ENCODE peak calls at places on chromosome 4, in five cellular contexts. C is mesenchymal stem cell, E is IMR-90, M is H9, N is trophoblast cell. P is an unnamed sample.

GRCh38 chr4:183636923-183637322 is 22.1 kb downstream of the RWDD4 start:
- DNase-seq in C (no peak), E (peak), M (no peak), N (no peak), P (no peak)

GRCh38 chr4:152563209-152563608 is 27.3 kb upstream of the FBXW7 start:
- DNase-seq in C (no peak), E (no peak), M (no peak), N (no peak), P (no peak)

GRCh38 chr4:54372951-54373350 is 143.9 kb downstream of the PDGFRA start:
- DNase-seq in C (no peak), E (no peak), M (no peak), N (no peak), P (no peak)

GRCh38 chr4:151031831-151032605 is 16.9 kb upstream of the LRBA start:
- DNase-seq in C (peak), E (peak), M (no peak), N (peak), P (no peak)

GRCh38 chr4:111323916-111324315 is 701.0 kb upstream of the PITX2 start:
- DNase-seq in C (peak), E (peak), M (no peak), N (no peak), P (no peak)

GRCh38 chr4:5908836-5909235 is 15.9 kb upstream of the CRMP1 start:
- DNase-seq in C (no peak), E (no peak), M (no peak), N (no peak), P (no peak)

GRCh38 chr4:14920237-14920636 is 82.0 kb upstream of the CPEB2 start:
- DNase-seq in C (no peak), E (no peak), M (no peak), N (no peak), P (no peak)

GRCh38 chr4:159357350-159357749 is 254.5 kb downstream of the RAPGEF2 start:
- DNase-seq in C (no peak), E (no peak), M (no peak), N (no peak), P (no peak)

GRCh38 chr4:119048446-119048845 is 87.2 kb upstream of the MYOZ2 start:
- DNase-seq in C (no peak), E (no peak), M (no peak), N (peak), P (no peak)

GRCh38 chr4:128819082-128819742 is 9.7 kb downstream of the JADE1 start:
- DNase-seq in C (no peak), E (peak), M (no peak), N (peak), P (no peak)

GRCh38 chr4:8698341-8699062 is 105.9 kb downstream of the CPZ start:
- DNase-seq in C (no peak), E (no peak), M (peak), N (no peak), P (no peak)

GRCh38 chr4:152436384-152436783 is 99.5 kb downstream of the FBXW7 start:
- DNase-seq in C (no peak), E (no peak), M (peak), N (peak), P (no peak)

GRCh38 chr4:158193171-158193749 is 17.0 kb upstream of the TMEM144 start:
- DNase-seq in C (peak), E (peak), M (no peak), N (no peak), P (peak)

GRCh38 chr4:24974252-24974580 is 56.5 kb downstream of the LGI2 start:
- DNase-seq in C (no peak), E (no peak), M (no peak), N (no peak), P (no peak)

GRCh38 chr4:139085141-139085540 is 69.6 kb downstream of the NOCT start:
- DNase-seq in C (peak), E (peak), M (no peak), N (no peak), P (no peak)

GRCh38 chr4:37845201-37845600 is 18.7 kb downstream of the PGM2 start:
- DNase-seq in C (no peak), E (no peak), M (no peak), N (no peak), P (no peak)

DNA sequence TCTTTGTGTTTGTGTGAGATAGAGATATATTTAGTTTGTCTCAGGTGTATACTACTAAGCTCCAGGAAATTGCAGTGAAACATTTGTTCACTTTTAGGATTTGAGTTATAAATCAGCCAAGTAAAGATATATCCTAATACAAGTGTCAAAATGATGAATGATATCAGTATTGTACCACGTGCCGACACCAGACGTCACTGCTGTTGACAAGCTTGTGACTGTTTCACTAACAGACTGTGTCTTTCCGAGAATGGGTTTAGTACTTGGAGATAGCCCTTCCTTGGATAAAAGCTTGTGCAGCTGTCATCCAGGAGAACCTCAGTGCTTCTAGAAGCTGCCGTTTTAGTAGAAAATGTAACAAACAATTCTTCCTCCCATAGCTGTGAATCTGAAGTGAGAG is 343.3 kb downstream of the FBXO8 start:
- DNase-seq in C (no peak), E (no peak), M (no peak), N (no peak), P (no peak)
- H2BK5ac ChIP-seq in C (no peak), E (no peak), M (no peak), N (no peak), P (no peak)

DNA sequence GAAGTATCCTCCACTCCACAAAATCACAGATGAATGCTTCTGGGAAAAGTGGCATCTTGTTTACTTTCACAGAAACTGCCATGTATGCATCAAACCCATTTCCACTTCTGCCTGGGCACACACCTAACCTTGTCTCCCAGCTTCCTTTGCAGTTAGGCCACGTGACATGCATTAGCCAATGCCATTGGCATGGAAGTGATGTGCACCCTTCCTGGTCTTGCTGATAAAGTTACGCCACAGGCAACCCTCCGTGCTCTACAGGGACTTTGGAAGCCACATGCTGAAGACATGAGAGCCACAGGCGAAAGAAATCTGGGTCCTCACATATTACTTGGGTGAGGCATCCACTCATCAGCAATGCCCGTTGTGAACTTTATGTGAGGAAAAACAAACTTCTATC is 123.3 kb downstream of the USP46 start:
- DNase-seq in C (no peak), E (no peak), M (no peak), N (no peak), P (no peak)
- H2AK5ac ChIP-seq in C (no peak), E (no peak), M (no peak), N (no peak), P (no peak)

GRCh38 chr4:39942507-39942906 is 35.2 kb downstream of the PDS5A start:
- DNase-seq in C (no peak), E (no peak), M (no peak), N (no peak), P (no peak)

GRCh38 chr4:39950861-39951481 is 26.7 kb downstream of the PDS5A start:
- DNase-seq in C (peak), E (peak), M (peak), N (no peak), P (no peak)

GRCh38 chr4:39947415-39947814 is 30.3 kb downstream of the PDS5A start:
- DNase-seq in C (peak), E (no peak), M (no peak), N (no peak), P (no peak)

GRCh38 chr4:39947963-39948362 is 29.7 kb downstream of the PDS5A start:
- DNase-seq in C (no peak), E (no peak), M (no peak), N (no peak), P (no peak)
- H3K23ac ChIP-seq in C (no peak), E (peak), M (no peak), N (no peak), P (no peak)

GRCh38 chr4:166498541-166498940 is 625.5 kb downstream of the TLL1 start:
- DNase-seq in C (peak), E (no peak), M (no peak), N (no peak), P (no peak)

GRCh38 chr4:166499820-166500219 is 626.8 kb downstream of the TLL1 start:
- DNase-seq in C (no peak), E (no peak), M (no peak), N (no peak), P (no peak)

GRCh38 chr4:166501941-166502382 is 628.9 kb downstream of the TLL1 start:
- DNase-seq in C (peak), E (no peak), M (peak), N (peak), P (peak)

GRCh38 chr4:166506051-166506450 is 633.0 kb downstream of the TLL1 start:
- DNase-seq in C (no peak), E (no peak), M (no peak), N (no peak), P (no peak)

GRCh38 chr4:166502660-166503059 is 629.6 kb downstream of the TLL1 start:
- DNase-seq in C (no peak), E (no peak), M (no peak), N (no peak), P (no peak)
- H2BK5ac ChIP-seq in C (no peak), E (no peak), M (no peak), N (no peak), P (no peak)

DNA sequence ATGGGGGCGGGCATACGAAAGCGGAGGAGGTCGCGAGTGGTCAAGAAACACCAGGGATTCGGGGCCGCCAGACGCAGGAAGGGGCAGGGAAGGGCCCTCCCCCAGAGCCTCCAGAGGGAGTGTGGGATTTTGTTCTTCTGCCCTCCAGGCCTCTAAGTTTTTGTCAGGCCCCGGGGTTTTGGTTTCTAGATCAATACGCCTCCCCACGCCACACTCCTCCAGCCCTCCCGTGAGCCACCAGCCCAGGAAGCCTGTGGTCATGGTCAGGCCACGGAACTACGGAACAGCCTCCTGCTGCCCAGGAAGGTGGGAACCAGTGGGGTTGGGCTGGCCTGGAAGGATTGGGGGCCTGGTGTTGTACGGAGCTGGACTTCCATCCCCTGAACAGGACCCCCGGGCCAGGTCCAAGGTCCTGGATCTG is 38.4 kb downstream of the CPLX1 start:
- DNase-seq in C (no peak), E (no peak), M (no peak), N (no peak), P (no peak)
- H2AK5ac ChIP-seq in C (no peak), E (no peak), M (no peak), N (no peak), P (peak)

GRCh38 chr4:6987566-6987920 is 55.6 kb upstream of the TADA2B start:
- DNase-seq in C (peak), E (peak), M (no peak), N (peak), P (no peak)
- H3K23ac ChIP-seq in C (no peak), E (peak), M (no peak), N (no peak), P (no peak)

DNA sequence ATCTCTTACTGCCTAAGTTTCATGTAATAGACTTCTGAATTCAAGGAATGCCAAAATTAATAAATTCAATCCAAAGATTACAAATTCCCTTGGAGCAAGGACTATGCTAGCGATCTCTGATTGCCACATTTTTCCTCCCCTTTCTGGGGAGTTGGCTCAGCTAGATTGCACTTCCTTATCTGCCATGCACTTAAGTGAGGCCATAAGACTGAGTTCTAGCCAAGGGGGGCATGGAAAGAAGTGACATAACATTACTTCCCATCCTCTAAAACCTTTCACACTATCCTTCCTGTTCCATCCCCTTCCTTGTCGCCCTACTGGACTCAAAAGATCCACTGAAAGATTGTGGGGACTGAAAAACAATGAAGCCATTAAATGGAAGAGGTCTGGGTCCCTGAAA is 53.8 kb upstream of the TXK start:
- DNase-seq in C (no peak), E (no peak), M (no peak), N (no peak), P (no peak)
- H2BK5ac ChIP-seq in C (no peak), E (no peak), M (no peak), N (no peak), P (no peak)

GRCh38 chr4:186348433-186348832 is 82.4 kb downstream of the F11 start:
- DNase-seq in C (no peak), E (no peak), M (no peak), N (no peak), P (no peak)

GRCh38 chr4:186342582-186342981 is 76.6 kb downstream of the F11 start:
- DNase-seq in C (no peak), E (no peak), M (no peak), N (no peak), P (no peak)

GRCh38 chr4:186351672-186352194 is 85.7 kb downstream of the F11 start:
- DNase-seq in C (no peak), E (no peak), M (no peak), N (no peak), P (no peak)

GRCh38 chr4:186345184-186345583 is 79.2 kb downstream of the F11 start:
- DNase-seq in C (no peak), E (no peak), M (no peak), N (no peak), P (no peak)

GRCh38 chr4:186347743-186348142 is 81.8 kb downstream of the F11 start:
- DNase-seq in C (no peak), E (no peak), M (no peak), N (no peak), P (no peak)
- H2AK5ac ChIP-seq in C (no peak), E (no peak), M (no peak), N (no peak), P (no peak)

DNA sequence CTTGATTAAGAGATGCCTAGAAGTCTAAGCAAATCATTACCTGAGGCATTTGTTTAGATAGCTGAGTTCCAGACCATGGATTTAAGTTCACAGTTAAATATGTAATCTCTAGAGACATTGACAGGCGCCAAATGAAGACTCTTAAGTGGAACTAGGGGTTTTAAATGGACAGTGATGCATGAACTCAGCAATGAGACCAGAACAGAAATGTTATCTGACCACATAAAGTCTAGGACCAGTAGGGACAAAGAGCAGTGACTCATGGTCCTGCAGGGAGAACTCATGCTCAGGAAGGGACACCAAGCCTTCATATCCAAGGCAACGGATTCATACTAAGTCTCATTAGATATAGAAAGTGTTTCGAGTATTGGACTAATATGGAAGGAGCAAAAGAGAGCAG is 152.3 kb downstream of the PPARGC1A start:
- DNase-seq in C (peak), E (no peak), M (no peak), N (no peak), P (no peak)
- H3K23ac ChIP-seq in C (no peak), E (no peak), M (no peak), N (no peak), P (no peak)

DNA sequence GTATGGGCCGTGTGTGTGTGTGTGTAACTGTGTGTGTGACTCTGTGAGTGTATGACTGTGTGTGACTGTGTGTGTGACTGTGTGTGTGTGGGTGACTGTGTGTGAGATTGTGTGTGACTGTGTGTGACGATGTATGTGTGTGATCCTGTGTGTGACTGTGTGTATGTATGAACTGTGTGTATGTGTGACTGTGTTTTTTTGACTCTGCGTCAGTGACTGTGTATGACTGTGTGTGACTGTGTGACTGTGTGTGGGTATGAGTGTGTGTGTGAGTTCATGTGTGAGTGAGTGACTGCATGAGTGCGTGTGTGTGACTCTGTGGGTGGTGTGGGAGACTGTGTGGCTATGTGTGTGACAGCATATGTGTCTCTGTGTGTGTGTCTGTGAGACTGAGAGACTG is 81.8 kb downstream of the ZNF718 start:
- DNase-seq in C (no peak), E (no peak), M (no peak), N (no peak), P (no peak)
- H2BK5ac ChIP-seq in C (no peak), E (no peak), M (no peak), N (no peak), P (no peak)